ENCODE peak calls at places on chromosomes 4 and X, in six cellular contexts. C is pons, I is epithelial cell of proximal tubule, Y is MV-4-11, J is thoracic aorta, P is DMS53. U is an unnamed sample.

GRCh38 chr4:179307297-179308136 is 1865.3 kb upstream of the AGA start:
- DNase-seq in C (no peak), I (no peak), Y (peak), J (no peak), P (peak), U (peak)

GRCh38 chr4:89283226-89283974 is 24.2 kb downstream of the GPRIN3 start:
- DNase-seq in C (no peak), I (peak), Y (peak), J (no peak), P (peak), U (no peak)

GRCh38 chr4:83150563-83151330 is 36.2 kb upstream of the PLAC8 start:
- DNase-seq in C (no peak), I (no peak), Y (no peak), J (no peak), P (peak), U (no peak)

GRCh38 chr4:124501579-124501978 is 211.0 kb downstream of the ANKRD50 start:
- DNase-seq in C (no peak), I (no peak), Y (no peak), J (no peak), P (no peak), U (no peak)

GRCh38 chr4:96946552-96946951 is 1106.7 kb downstream of the PDHA2 start:
- DNase-seq in C (no peak), I (no peak), Y (no peak), J (no peak), P (no peak), U (no peak)

GRCh38 chrX:111779582-111779981 is 96.4 kb upstream of the TRPC5OS start:
- DNase-seq in C (no peak), I (no peak), Y (peak), J (no peak), P (peak), U (peak)

GRCh38 chrX:71657267-71657666 is 10.1 kb upstream of the LOC101059915 start:
- DNase-seq in C (no peak), I (no peak), Y (no peak), J (no peak), P (no peak), U (no peak)

GRCh38 chrX:8237718-8238117 is 66.7 kb upstream of the VCX2 start:
- DNase-seq in C (no peak), I (no peak), Y (no peak), J (no peak), P (peak), U (no peak)

GRCh38 chr4:8316251-8316771 is 46.8 kb downstream of the HTRA3 start:
- DNase-seq in C (no peak), I (no peak), Y (no peak), J (no peak), P (no peak), U (no peak)

GRCh38 chr4:128294464-128294863 is 6.9 kb upstream of the PGRMC2 start:
- DNase-seq in C (no peak), I (no peak), Y (no peak), J (no peak), P (peak), U (no peak)

GRCh38 chrX:123993904-123994635 is 32.6 kb downstream of the STAG2 start:
- DNase-seq in C (no peak), I (no peak), Y (peak), J (no peak), P (no peak), U (no peak)

GRCh38 chr4:2793920-2794706 is 1.2 kb downstream of the SH3BP2 start:
- DNase-seq in C (no peak), I (no peak), Y (peak), J (no peak), P (peak), U (peak)

GRCh38 chr4:71239365-71239764 is 99.5 kb upstream of the SLC4A4 start:
- DNase-seq in C (no peak), I (peak), Y (no peak), J (no peak), P (no peak), U (no peak)

U was measured in AML-193.